ENCODE peak calls at places on chromosomes 6 and 20, in four cellular contexts. One of them, this sample, is unnamed.

GRCh38 chr6:123105561-123105960 is 109.5 kb downstream of the CLVS2 start:
- DNase-seq in CD8-positive, alpha-beta T cell: no peak
- DNase-seq in activated B cell treated with CpG ODN at 0.5 μM for 24 hours: no peak
- DNase-seq in endothelial cell: no peak
- DNase-seq in this sample: no peak

GRCh38 chr20:17617212-17617867 is 47.5 kb downstream of the DSTN start:
- DNase-seq in CD8-positive, alpha-beta T cell: peak
- DNase-seq in activated B cell treated with CpG ODN at 0.5 μM for 24 hours: peak
- DNase-seq in endothelial cell: peak
- DNase-seq in this sample: peak

GRCh38 chr20:63290677-63291472 is 2.1 kb upstream of the COL20A1 start:
- DNase-seq in CD8-positive, alpha-beta T cell: peak
- DNase-seq in activated B cell treated with CpG ODN at 0.5 μM for 24 hours: peak
- DNase-seq in endothelial cell: peak
- DNase-seq in this sample: no peak

GRCh38 chr6:112216699-112217551 is 37.4 kb downstream of the LAMA4 start:
- DNase-seq in CD8-positive, alpha-beta T cell: no peak
- DNase-seq in activated B cell treated with CpG ODN at 0.5 μM for 24 hours: no peak
- DNase-seq in endothelial cell: no peak
- DNase-seq in this sample: no peak

GRCh38 chr6:106556368-106556960 is 72.8 kb downstream of the RTN4IP1 start:
- DNase-seq in CD8-positive, alpha-beta T cell: no peak
- DNase-seq in activated B cell treated with CpG ODN at 0.5 μM for 24 hours: no peak
- DNase-seq in endothelial cell: no peak
- DNase-seq in this sample: no peak

GRCh38 chr6:14109411-14109826 is 8.2 kb upstream of the CD83 start:
- DNase-seq in CD8-positive, alpha-beta T cell: no peak
- DNase-seq in activated B cell treated with CpG ODN at 0.5 μM for 24 hours: no peak
- DNase-seq in endothelial cell: no peak
- DNase-seq in this sample: no peak

GRCh38 chr6:36078159-36078558 is 50.6 kb downstream of the MAPK14 start:
- DNase-seq in CD8-positive, alpha-beta T cell: no peak
- DNase-seq in activated B cell treated with CpG ODN at 0.5 μM for 24 hours: no peak
- DNase-seq in endothelial cell: no peak
- DNase-seq in this sample: no peak

GRCh38 chr6:6494677-6495076 is 93.8 kb upstream of the LY86 start:
- DNase-seq in CD8-positive, alpha-beta T cell: no peak
- DNase-seq in activated B cell treated with CpG ODN at 0.5 μM for 24 hours: peak
- DNase-seq in endothelial cell: peak
- DNase-seq in this sample: no peak

GRCh38 chr6:30508890-30509736 is 19.8 kb downstream of the HLA-E start:
- DNase-seq in CD8-positive, alpha-beta T cell: peak
- DNase-seq in activated B cell treated with CpG ODN at 0.5 μM for 24 hours: no peak
- DNase-seq in endothelial cell: no peak
- DNase-seq in this sample: no peak

DNA sequence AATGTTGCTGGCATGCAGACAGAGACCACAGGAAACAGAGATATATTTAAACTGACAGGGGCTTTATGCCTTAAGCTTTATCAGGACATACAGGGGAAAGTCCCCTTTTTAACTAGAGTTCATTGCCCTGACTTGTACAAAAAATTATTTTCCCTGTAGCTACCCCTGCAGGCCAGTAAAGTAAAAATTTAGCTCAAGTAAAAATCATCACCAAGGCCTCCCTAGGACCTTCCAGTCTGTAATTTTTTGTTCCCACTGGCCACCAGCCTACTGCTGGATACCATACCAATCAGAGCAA is 711.9 kb upstream of the NRSN1 start:
- DNase-seq in CD8-positive, alpha-beta T cell: no peak
- DNase-seq in activated B cell treated with CpG ODN at 0.5 μM for 24 hours: no peak
- DNase-seq in endothelial cell: no peak
- DNase-seq in this sample: no peak
- TF ChIP-seq CTCF in CD8-positive, alpha-beta T cell: no peak
- TF ChIP-seq CTCF in activated B cell treated with CpG ODN at 0.5 μM for 24 hours: no peak
- TF ChIP-seq CTCF in endothelial cell: peak
- TF ChIP-seq CTCF in this sample: peak

DNA sequence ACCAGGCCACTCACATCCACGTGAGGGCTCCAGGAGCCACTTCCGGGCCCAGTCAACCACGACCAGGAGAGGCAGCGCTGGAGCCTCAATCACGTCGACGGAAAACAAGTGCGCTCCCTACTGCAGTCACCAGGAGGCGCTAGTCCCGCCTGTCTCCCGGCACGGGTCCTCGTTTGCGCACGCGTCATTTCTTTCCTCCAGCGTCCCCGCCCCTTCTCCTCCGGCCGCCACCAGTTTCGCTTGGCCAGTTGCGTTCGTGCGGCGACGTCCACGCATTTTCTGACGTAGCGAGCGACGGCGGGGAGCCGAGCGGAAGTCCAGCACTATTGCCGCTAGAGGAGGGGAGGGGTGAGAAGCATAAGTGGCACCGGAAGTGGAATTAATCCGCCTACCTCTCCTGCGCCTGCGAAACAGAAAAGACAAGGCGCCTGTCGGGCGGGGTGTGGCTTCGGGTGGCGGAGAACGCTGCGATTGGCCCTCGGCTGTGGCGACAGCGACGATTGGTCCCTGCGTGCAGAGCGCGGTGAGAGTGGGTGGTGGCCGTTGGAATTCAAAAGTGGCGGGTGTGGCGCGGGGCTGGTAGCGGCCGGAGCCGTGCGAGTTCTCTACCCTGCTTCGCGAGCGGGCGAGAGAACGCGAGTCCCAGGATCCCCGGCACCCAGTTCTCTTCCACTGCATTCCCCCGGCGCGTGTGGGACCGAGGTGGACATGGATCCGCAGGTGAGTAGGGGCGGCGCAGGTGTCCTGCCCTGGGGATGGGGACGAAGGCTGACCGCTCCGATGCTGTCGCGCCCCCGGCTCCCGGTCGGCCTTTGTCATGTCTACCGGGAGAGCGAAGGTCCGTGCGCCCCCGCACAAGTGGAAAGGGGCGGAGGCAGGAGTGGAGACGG is at the start of gene KIFC1:
- DNase-seq in CD8-positive, alpha-beta T cell: peak
- DNase-seq in activated B cell treated with CpG ODN at 0.5 μM for 24 hours: peak
- DNase-seq in endothelial cell: peak
- DNase-seq in this sample: peak
- TF ChIP-seq CTCF in CD8-positive, alpha-beta T cell: peak
- TF ChIP-seq CTCF in activated B cell treated with CpG ODN at 0.5 μM for 24 hours: peak
- TF ChIP-seq CTCF in endothelial cell: peak
- TF ChIP-seq CTCF in this sample: peak

DNA sequence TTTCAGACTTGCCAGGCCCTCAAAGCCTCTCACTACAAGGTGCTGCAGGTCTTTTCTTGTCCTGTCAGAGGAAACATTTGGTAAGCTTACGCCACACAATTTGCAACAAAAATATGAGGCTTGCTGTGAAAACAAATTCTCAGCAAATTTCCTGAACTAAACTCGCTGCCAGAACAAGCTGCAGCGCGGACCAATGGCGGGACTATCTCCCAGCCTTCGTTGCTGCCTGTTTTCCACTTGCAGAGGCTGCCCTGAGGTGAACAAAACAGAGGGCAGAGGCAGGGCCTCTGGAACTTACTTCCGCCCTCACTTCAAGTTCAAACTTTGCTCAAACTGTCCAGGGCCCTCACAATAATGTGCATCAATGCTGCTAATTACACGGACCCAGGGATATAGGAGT is 12.4 kb downstream of the UQCC2 start:
- DNase-seq in CD8-positive, alpha-beta T cell: no peak
- DNase-seq in activated B cell treated with CpG ODN at 0.5 μM for 24 hours: no peak
- DNase-seq in endothelial cell: no peak
- DNase-seq in this sample: no peak
- TF ChIP-seq CTCF in CD8-positive, alpha-beta T cell: no peak
- TF ChIP-seq CTCF in activated B cell treated with CpG ODN at 0.5 μM for 24 hours: no peak
- TF ChIP-seq CTCF in endothelial cell: no peak
- TF ChIP-seq CTCF in this sample: no peak

DNA sequence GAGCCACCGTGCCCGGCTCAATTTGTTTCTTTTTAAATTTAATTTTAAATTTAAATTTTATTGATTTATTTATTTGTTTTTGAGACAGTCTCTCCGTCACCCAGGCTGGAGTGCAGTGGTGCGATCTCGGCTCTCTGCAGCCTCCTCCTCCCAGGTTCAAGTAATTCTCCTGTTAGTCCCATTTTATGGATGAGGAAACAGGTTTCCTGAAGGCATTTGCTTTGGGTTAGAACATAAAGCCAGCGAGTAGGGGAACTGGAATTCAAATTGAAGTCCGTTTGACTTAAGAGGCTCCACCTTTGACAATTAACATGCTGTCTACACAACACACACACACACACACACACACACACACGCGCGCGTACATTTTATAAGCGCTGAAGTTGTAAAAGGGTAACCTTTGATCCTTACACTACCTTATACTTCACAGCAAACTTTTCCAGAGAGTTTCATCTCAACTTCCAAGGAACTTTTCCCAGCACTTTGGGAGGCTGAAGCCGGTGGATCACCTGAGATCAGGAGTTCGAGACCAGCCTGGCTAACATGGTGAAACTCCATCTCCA is 232.0 kb downstream of the BCAS1 start:
- DNase-seq in CD8-positive, alpha-beta T cell: no peak
- DNase-seq in activated B cell treated with CpG ODN at 0.5 μM for 24 hours: no peak
- DNase-seq in endothelial cell: no peak
- DNase-seq in this sample: no peak
- TF ChIP-seq CTCF in CD8-positive, alpha-beta T cell: no peak
- TF ChIP-seq CTCF in activated B cell treated with CpG ODN at 0.5 μM for 24 hours: no peak
- TF ChIP-seq CTCF in endothelial cell: no peak
- TF ChIP-seq CTCF in this sample: no peak

DNA sequence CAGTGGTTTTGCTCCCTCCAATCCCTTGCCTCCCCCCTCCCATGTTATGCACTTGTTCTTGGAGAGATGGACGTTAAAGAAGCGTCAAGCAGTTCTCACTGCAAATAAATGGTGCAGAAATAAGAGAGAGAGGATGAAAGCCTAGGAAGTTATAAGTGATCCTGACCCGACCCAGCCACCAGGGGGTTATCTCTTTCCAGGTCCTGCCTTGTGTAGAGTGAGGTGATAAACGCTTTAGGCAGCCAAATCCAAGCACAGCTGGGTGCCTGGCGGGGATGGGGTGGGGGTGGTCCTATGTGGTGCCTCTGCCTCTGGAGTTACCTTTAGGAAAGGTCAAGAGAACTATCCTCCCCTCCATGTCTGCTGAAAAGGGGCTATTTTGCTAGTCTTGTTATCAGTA is 9.1 kb upstream of the TFAP2A start:
- DNase-seq in CD8-positive, alpha-beta T cell: no peak
- DNase-seq in activated B cell treated with CpG ODN at 0.5 μM for 24 hours: no peak
- DNase-seq in endothelial cell: no peak
- DNase-seq in this sample: no peak
- TF ChIP-seq CTCF in CD8-positive, alpha-beta T cell: no peak
- TF ChIP-seq CTCF in activated B cell treated with CpG ODN at 0.5 μM for 24 hours: no peak
- TF ChIP-seq CTCF in endothelial cell: no peak
- TF ChIP-seq CTCF in this sample: peak

GRCh38 chr6:145848555-145848954 is 34.0 kb upstream of the FBXO30 start:
- DNase-seq in CD8-positive, alpha-beta T cell: no peak
- DNase-seq in activated B cell treated with CpG ODN at 0.5 μM for 24 hours: no peak
- DNase-seq in endothelial cell: no peak
- DNase-seq in this sample: no peak
- TF ChIP-seq CTCF in CD8-positive, alpha-beta T cell: no peak
- TF ChIP-seq CTCF in activated B cell treated with CpG ODN at 0.5 μM for 24 hours: no peak
- TF ChIP-seq CTCF in endothelial cell: no peak
- TF ChIP-seq CTCF in this sample: no peak